ENCODE peak calls at places on chromosome X, in seven cellular contexts. U is IMR-90, R is H9, V is neuronal stem cell, S is mesenchymal stem cell, B is trophoblast cell, T is H1. A is an unnamed sample.

GRCh38 chrX:15242899-15243555 is 26.9 kb downstream of the ASB9 start:
- DNase-seq in T (no peak), S (peak; percentile 51), V (peak; percentile 5), B (peak; percentile 68), R (no peak), U (peak; percentile 59), A (peak; percentile 22)

GRCh38 chrX:125108926-125109325 is 210.7 kb upstream of the TEX13C start:
- DNase-seq in T (no peak), R (no peak), U (no peak), V (no peak), B (no peak), S (no peak), A (peak; percentile 2)

GRCh38 chrX:118530537-118530936 is 34.9 kb downstream of the DOCK11 start:
- DNase-seq in S (peak; percentile 46), B (no peak), T (no peak), R (no peak), V (no peak), U (peak; percentile 48), A (no peak)

GRCh38 chrX:119573222-119573621 is 1.1 kb upstream of the UBE2A start:
- DNase-seq in R (no peak), V (no peak), T (no peak), U (no peak), B (peak; percentile 72), S (no peak), A (peak; percentile 67)

GRCh38 chrX:20989361-20989760 is 384.9 kb upstream of the CNKSR2 start:
- DNase-seq in T (no peak), V (no peak), U (no peak), B (peak; percentile 83), R (no peak), S (no peak), A (no peak)

GRCh38 chrX:97863261-97863660 is 979.6 kb downstream of the RPA4 start:
- DNase-seq in U (no peak), B (no peak), V (no peak), T (no peak), R (no peak), S (no peak), A (no peak)

GRCh38 chrX:101117701-101118100 is 19.7 kb downstream of the CENPI start:
- DNase-seq in B (no peak), T (no peak), U (peak; percentile 35), V (no peak), S (no peak), R (no peak), A (no peak)

GRCh38 chrX:46561931-46562721 is 11.4 kb upstream of the CHST7 start:
- DNase-seq in V (no peak), R (no peak), T (no peak), S (no peak), U (no peak), B (peak; percentile 6), A (no peak)

GRCh38 chrX:10972731-10973130 is 138.4 kb upstream of the HCCS start:
- DNase-seq in B (no peak), T (no peak), V (no peak), U (peak; percentile 19), S (no peak), R (no peak), A (no peak)

GRCh38 chrX:38561951-38562719 is 793 bp downstream of the TSPAN7 start:
- DNase-seq in U (no peak), B (no peak), T (peak; percentile 51), R (peak; percentile 44), S (peak; percentile 2), V (peak; percentile 14), A (peak; percentile 39)

GRCh38 chrX:107924136-107924746 is 57.9 kb downstream of the TEX13B start:
- DNase-seq in R (no peak), T (no peak), U (no peak), V (no peak), S (no peak), B (no peak), A (no peak)

GRCh38 chrX:66023726-66024467 is 16.0 kb downstream of the VSIG4 start:
- DNase-seq in B (no peak), R (no peak), T (no peak), U (no peak), V (no peak), S (no peak), A (no peak)
- H4K8ac ChIP-seq in B (no peak overlapping the region), R (no peak overlapping the region), T (no peak overlapping the region), U (no peak overlapping the region), V (no peak overlapping the region), S (no peak overlapping the region), A (no peak overlapping the region)

DNA sequence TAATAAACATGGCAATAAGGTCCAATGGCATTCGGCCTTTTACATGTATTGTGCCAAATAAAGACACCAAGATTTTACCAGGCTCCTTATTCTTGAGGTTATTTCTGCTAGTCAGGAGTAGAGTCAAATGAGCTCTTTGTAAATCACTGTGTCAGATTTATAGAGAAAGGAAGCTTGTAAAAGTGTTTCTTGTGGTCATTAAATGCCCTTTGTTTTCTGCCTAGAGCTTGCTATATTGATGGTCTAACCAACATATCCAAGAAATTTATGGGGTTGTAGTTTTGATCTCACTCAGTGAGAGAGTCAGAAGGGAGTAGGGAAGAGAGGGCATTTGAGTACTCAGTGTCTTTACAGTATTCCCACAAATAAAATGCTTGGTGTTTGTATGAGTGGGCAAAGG is 86.2 kb upstream of the FRMPD4 start:
- DNase-seq in B (no peak), V (no peak), U (no peak), T (no peak), R (no peak), S (no peak), A (no peak)
- H4K8ac ChIP-seq in B (no peak overlapping the region), V (no peak overlapping the region), U (no peak overlapping the region), T (no peak overlapping the region), R (no peak overlapping the region), S (no peak overlapping the region), A (no peak overlapping the region)

GRCh38 chrX:40964633-40965586 is 120.3 kb upstream of the USP9X start:
- DNase-seq in B (no peak), U (no peak), R (no peak), T (no peak), V (no peak), S (peak; percentile 19), A (no peak)
- H4K8ac ChIP-seq in B (no peak overlapping the region), U (no peak overlapping the region), R (no peak overlapping the region), T (no peak overlapping the region), V (no peak overlapping the region), S (no peak overlapping the region), A (no peak overlapping the region)

GRCh38 chrX:116198810-116199209 is 28.3 kb downstream of the AGTR2 start:
- DNase-seq in R (no peak), B (peak; percentile 20), T (no peak), U (no peak), S (no peak), V (no peak), A (peak; percentile 25)

GRCh38 chrX:116194649-116195048 is 24.1 kb downstream of the AGTR2 start:
- DNase-seq in B (no peak), R (no peak), T (no peak), S (no peak), V (no peak), U (no peak), A (no peak)

GRCh38 chrX:116198235-116198634 is 27.7 kb downstream of the AGTR2 start:
- DNase-seq in V (no peak), B (no peak), S (no peak), T (no peak), U (no peak), R (no peak), A (no peak)
- H4K8ac ChIP-seq in V (no peak overlapping the region), B (no peak overlapping the region), S (no peak overlapping the region), T (no peak overlapping the region), U (no peak overlapping the region), R (no peak overlapping the region), A (no peak overlapping the region)

DNA sequence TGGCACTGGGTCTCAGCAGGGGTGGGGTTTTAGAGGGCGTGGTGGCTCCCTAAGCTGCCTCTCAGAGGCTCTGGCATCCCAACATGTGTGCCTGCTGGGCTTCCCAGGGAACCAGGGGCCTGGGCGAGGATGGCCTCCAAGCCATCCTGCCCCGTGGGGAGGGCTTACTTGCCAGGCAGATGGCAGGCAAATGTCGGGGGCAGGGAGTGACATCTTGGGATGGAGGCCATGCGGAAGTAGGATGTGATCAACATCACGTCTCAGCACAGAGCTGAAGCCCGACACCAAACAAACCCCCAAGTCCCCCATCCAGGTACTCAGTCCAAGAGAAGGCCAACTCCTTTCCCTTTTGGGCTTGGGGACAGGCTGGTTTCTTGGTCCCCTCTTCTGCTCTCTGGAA is 4.7 kb downstream of the L1CAM start:
- DNase-seq in U (no peak), V (no peak), T (no peak), S (no peak), B (no peak), R (no peak), A (no peak)
- H4K8ac ChIP-seq in U (no peak overlapping the region), V (no peak overlapping the region), T (no peak overlapping the region), S (no peak overlapping the region), B (no peak overlapping the region), R (no peak overlapping the region), A (no peak overlapping the region)

DNA sequence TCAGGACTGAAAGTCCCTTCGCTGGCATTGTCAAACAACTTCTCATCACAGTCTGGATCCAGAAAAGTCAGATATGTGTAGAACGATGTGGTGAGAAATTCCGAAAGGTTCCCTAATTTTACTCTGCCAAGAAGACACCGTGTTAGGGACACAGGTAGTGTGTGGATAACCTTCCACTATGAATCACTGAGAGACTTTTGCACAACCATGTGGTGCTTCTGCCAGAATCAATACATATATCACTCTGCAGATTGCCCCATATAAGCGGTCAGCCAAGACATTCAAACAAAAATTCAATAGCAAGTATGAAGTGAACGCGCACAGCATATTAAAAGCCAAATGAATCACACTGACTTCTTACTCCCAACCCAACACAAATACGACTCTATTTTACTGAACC is 63.8 kb downstream of the PHKA2 start:
- DNase-seq in U (no peak), R (no peak), B (no peak), T (no peak), V (no peak), S (no peak), A (no peak)
- H4K8ac ChIP-seq in U (no peak overlapping the region), R (no peak overlapping the region), B (no peak overlapping the region), T (no peak overlapping the region), V (no peak overlapping the region), S (no peak overlapping the region), A (no peak overlapping the region)

A was measured in mesendoderm.